ENCODE peak calls at places on chromosome 2, in eight cellular contexts. One of them, this sample, is unnamed.

GRCh38 chr2:123073956-123074355 is 951.1 kb upstream of the CNTNAP5 start:
- DNase-seq in HEK293T: no peak
- DNase-seq in mucosa of descending colon: no peak
- DNase-seq in Panc1: no peak
- DNase-seq in islet precursor cell: peak
- DNase-seq in A549: no peak
- DNase-seq in right cardiac atrium: no peak
- DNase-seq in NCI-H1105 treated with DMSO at 0.1 percent for 48 hours: no peak
- DNase-seq in this sample: no peak

GRCh38 chr2:67733517-67733916 is 329.3 kb downstream of the C1D start:
- DNase-seq in HEK293T: peak
- DNase-seq in mucosa of descending colon: no peak
- DNase-seq in Panc1: no peak
- DNase-seq in islet precursor cell: peak
- DNase-seq in A549: peak
- DNase-seq in right cardiac atrium: peak
- DNase-seq in NCI-H1105 treated with DMSO at 0.1 percent for 48 hours: no peak
- DNase-seq in this sample: no peak

GRCh38 chr2:98773169-98773568 is 42.2 kb upstream of the MGAT4A start:
- DNase-seq in HEK293T: no peak
- DNase-seq in mucosa of descending colon: no peak
- DNase-seq in Panc1: no peak
- DNase-seq in islet precursor cell: no peak
- DNase-seq in A549: no peak
- DNase-seq in right cardiac atrium: no peak
- DNase-seq in NCI-H1105 treated with DMSO at 0.1 percent for 48 hours: no peak
- DNase-seq in this sample: no peak

GRCh38 chr2:188975497-188976102 is 1.4 kb downstream of the COL3A1 start:
- DNase-seq in HEK293T: no peak
- DNase-seq in mucosa of descending colon: no peak
- DNase-seq in Panc1: no peak
- DNase-seq in islet precursor cell: no peak
- DNase-seq in A549: no peak
- DNase-seq in right cardiac atrium: peak
- DNase-seq in NCI-H1105 treated with DMSO at 0.1 percent for 48 hours: no peak
- DNase-seq in this sample: no peak

GRCh38 chr2:26875808-26876207 is 27.9 kb downstream of the DPYSL5 start:
- DNase-seq in HEK293T: no peak
- DNase-seq in mucosa of descending colon: no peak
- DNase-seq in Panc1: no peak
- DNase-seq in islet precursor cell: no peak
- DNase-seq in A549: no peak
- DNase-seq in right cardiac atrium: no peak
- DNase-seq in NCI-H1105 treated with DMSO at 0.1 percent for 48 hours: no peak
- DNase-seq in this sample: no peak

GRCh38 chr2:128732976-128733431 is 414.3 kb upstream of the HS6ST1 start:
- DNase-seq in HEK293T: no peak
- DNase-seq in mucosa of descending colon: no peak
- DNase-seq in Panc1: no peak
- DNase-seq in islet precursor cell: no peak
- DNase-seq in A549: no peak
- DNase-seq in right cardiac atrium: peak
- DNase-seq in NCI-H1105 treated with DMSO at 0.1 percent for 48 hours: no peak
- DNase-seq in this sample: no peak

GRCh38 chr2:186927867-186928191 is 78.9 kb upstream of the ZSWIM2 start:
- DNase-seq in HEK293T: no peak
- DNase-seq in mucosa of descending colon: no peak
- DNase-seq in Panc1: no peak
- DNase-seq in islet precursor cell: no peak
- DNase-seq in A549: no peak
- DNase-seq in right cardiac atrium: no peak
- DNase-seq in NCI-H1105 treated with DMSO at 0.1 percent for 48 hours: no peak
- DNase-seq in this sample: no peak

GRCh38 chr2:58796239-58796638 is 555.1 kb upstream of the FANCL start:
- DNase-seq in HEK293T: no peak
- DNase-seq in mucosa of descending colon: no peak
- DNase-seq in Panc1: no peak
- DNase-seq in islet precursor cell: no peak
- DNase-seq in A549: no peak
- DNase-seq in right cardiac atrium: no peak
- DNase-seq in NCI-H1105 treated with DMSO at 0.1 percent for 48 hours: no peak
- DNase-seq in this sample: no peak

GRCh38 chr2:240467659-240468299 is 32.3 kb downstream of the GPC1 start:
- DNase-seq in HEK293T: no peak
- DNase-seq in mucosa of descending colon: peak
- DNase-seq in Panc1: no peak
- DNase-seq in islet precursor cell: peak
- DNase-seq in A549: no peak
- DNase-seq in right cardiac atrium: peak
- DNase-seq in NCI-H1105 treated with DMSO at 0.1 percent for 48 hours: no peak
- DNase-seq in this sample: peak

GRCh38 chr2:108363048-108363899 is 14.5 kb upstream of the SULT1C4 start:
- DNase-seq in HEK293T: no peak
- DNase-seq in mucosa of descending colon: no peak
- DNase-seq in Panc1: no peak
- DNase-seq in islet precursor cell: no peak
- DNase-seq in A549: no peak
- DNase-seq in right cardiac atrium: no peak
- DNase-seq in NCI-H1105 treated with DMSO at 0.1 percent for 48 hours: no peak
- DNase-seq in this sample: no peak

GRCh38 chr2:121288454-121289231 is 3.6 kb upstream of the TFCP2L1 start:
- DNase-seq in HEK293T: no peak
- DNase-seq in mucosa of descending colon: no peak
- DNase-seq in Panc1: no peak
- DNase-seq in islet precursor cell: no peak
- DNase-seq in A549: no peak
- DNase-seq in right cardiac atrium: no peak
- DNase-seq in NCI-H1105 treated with DMSO at 0.1 percent for 48 hours: no peak
- DNase-seq in this sample: no peak

GRCh38 chr2:233979748-233980147 is 62.6 kb downstream of the TRPM8 start:
- DNase-seq in HEK293T: no peak
- DNase-seq in mucosa of descending colon: no peak
- DNase-seq in Panc1: no peak
- DNase-seq in islet precursor cell: peak
- DNase-seq in A549: no peak
- DNase-seq in right cardiac atrium: no peak
- DNase-seq in NCI-H1105 treated with DMSO at 0.1 percent for 48 hours: no peak
- DNase-seq in this sample: no peak

GRCh38 chr2:109538551-109538950 is 75.2 kb downstream of the SEPTIN10 start:
- DNase-seq in HEK293T: no peak
- DNase-seq in mucosa of descending colon: no peak
- DNase-seq in Panc1: no peak
- DNase-seq in islet precursor cell: no peak
- DNase-seq in A549: no peak
- DNase-seq in right cardiac atrium: no peak
- DNase-seq in NCI-H1105 treated with DMSO at 0.1 percent for 48 hours: no peak
- DNase-seq in this sample: no peak

GRCh38 chr2:101736861-101737291 is 39.4 kb downstream of the MAP4K4 start:
- DNase-seq in HEK293T: no peak
- DNase-seq in mucosa of descending colon: no peak
- DNase-seq in Panc1: no peak
- DNase-seq in islet precursor cell: no peak
- DNase-seq in A549: peak
- DNase-seq in right cardiac atrium: no peak
- DNase-seq in NCI-H1105 treated with DMSO at 0.1 percent for 48 hours: no peak
- DNase-seq in this sample: no peak

GRCh38 chr2:204683384-204683783 is 138.1 kb downstream of the PARD3B start:
- DNase-seq in HEK293T: no peak
- DNase-seq in mucosa of descending colon: no peak
- DNase-seq in Panc1: no peak
- DNase-seq in islet precursor cell: no peak
- DNase-seq in A549: no peak
- DNase-seq in right cardiac atrium: no peak
- DNase-seq in NCI-H1105 treated with DMSO at 0.1 percent for 48 hours: no peak
- DNase-seq in this sample: no peak

GRCh38 chr2:42567389-42567788 is 1.0 kb upstream of the MTA3 start:
- DNase-seq in HEK293T: no peak
- DNase-seq in mucosa of descending colon: no peak
- DNase-seq in Panc1: no peak
- DNase-seq in islet precursor cell: no peak
- DNase-seq in A549: no peak
- DNase-seq in right cardiac atrium: no peak
- DNase-seq in NCI-H1105 treated with DMSO at 0.1 percent for 48 hours: no peak
- DNase-seq in this sample: no peak

GRCh38 chr2:222907790-222908431 is 47.1 kb downstream of the ACSL3 start:
- DNase-seq in HEK293T: no peak
- DNase-seq in mucosa of descending colon: no peak
- DNase-seq in Panc1: no peak
- DNase-seq in islet precursor cell: no peak
- DNase-seq in A549: no peak
- DNase-seq in right cardiac atrium: no peak
- DNase-seq in NCI-H1105 treated with DMSO at 0.1 percent for 48 hours: no peak
- DNase-seq in this sample: no peak

GRCh38 chr2:140804682-140805235 is 1326.1 kb downstream of the LRP1B start:
- DNase-seq in HEK293T: no peak
- DNase-seq in mucosa of descending colon: no peak
- DNase-seq in Panc1: no peak
- DNase-seq in islet precursor cell: no peak
- DNase-seq in A549: no peak
- DNase-seq in right cardiac atrium: no peak
- DNase-seq in NCI-H1105 treated with DMSO at 0.1 percent for 48 hours: no peak
- DNase-seq in this sample: no peak

GRCh38 chr2:129849559-129850160 is 129.8 kb upstream of the RAB6C start:
- DNase-seq in HEK293T: peak
- DNase-seq in mucosa of descending colon: no peak
- DNase-seq in Panc1: peak
- DNase-seq in islet precursor cell: no peak
- DNase-seq in A549: peak
- DNase-seq in right cardiac atrium: no peak
- DNase-seq in NCI-H1105 treated with DMSO at 0.1 percent for 48 hours: peak
- DNase-seq in this sample: no peak

GRCh38 chr2:69305712-69306611 is 81.1 kb downstream of the GFPT1 start:
- DNase-seq in HEK293T: no peak
- DNase-seq in mucosa of descending colon: peak
- DNase-seq in Panc1: no peak
- DNase-seq in islet precursor cell: no peak
- DNase-seq in A549: no peak
- DNase-seq in right cardiac atrium: peak
- DNase-seq in NCI-H1105 treated with DMSO at 0.1 percent for 48 hours: no peak
- DNase-seq in this sample: no peak

GRCh38 chr2:241724259-241724974 is 10.0 kb upstream of the D2HGDH start:
- DNase-seq in HEK293T: peak
- DNase-seq in mucosa of descending colon: no peak
- DNase-seq in Panc1: no peak
- DNase-seq in islet precursor cell: no peak
- DNase-seq in A549: no peak
- DNase-seq in right cardiac atrium: no peak
- DNase-seq in NCI-H1105 treated with DMSO at 0.1 percent for 48 hours: peak
- DNase-seq in this sample: no peak

GRCh38 chr2:86396304-86396785 is 44.8 kb upstream of the KDM3A start:
- DNase-seq in HEK293T: peak
- DNase-seq in mucosa of descending colon: no peak
- DNase-seq in Panc1: peak
- DNase-seq in islet precursor cell: no peak
- DNase-seq in A549: peak
- DNase-seq in right cardiac atrium: no peak
- DNase-seq in NCI-H1105 treated with DMSO at 0.1 percent for 48 hours: no peak
- DNase-seq in this sample: no peak

GRCh38 chr2:128638741-128639477 is 320.2 kb upstream of the HS6ST1 start:
- DNase-seq in HEK293T: peak
- DNase-seq in mucosa of descending colon: no peak
- DNase-seq in Panc1: no peak
- DNase-seq in islet precursor cell: peak
- DNase-seq in A549: no peak
- DNase-seq in right cardiac atrium: no peak
- DNase-seq in NCI-H1105 treated with DMSO at 0.1 percent for 48 hours: no peak
- DNase-seq in this sample: no peak

GRCh38 chr2:70942900-70943871 is 7.5 kb downstream of the ATP6V1B1 start:
- DNase-seq in HEK293T: no peak
- DNase-seq in mucosa of descending colon: no peak
- DNase-seq in Panc1: no peak
- DNase-seq in islet precursor cell: peak
- DNase-seq in A549: no peak
- DNase-seq in right cardiac atrium: no peak
- DNase-seq in NCI-H1105 treated with DMSO at 0.1 percent for 48 hours: no peak
- DNase-seq in this sample: peak